ENCODE peak calls at places on chromosome X, in six cellular contexts. A, G, E, N, O and J are unnamed samples.

GRCh38 chrX:85381602-85382001 is 2.1 kb upstream of the POF1B start:
- DNase-seq in A (no peak), G (no peak), E (no peak), N (no peak), O (no peak), J (no peak)

GRCh38 chrX:38468758-38469157 is 92.6 kb upstream of the TSPAN7 start:
- DNase-seq in A (no peak), G (no peak), E (no peak), N (no peak), O (no peak), J (no peak)

GRCh38 chrX:44675364-44676024 is 132.8 kb upstream of the FUNDC1 start:
- DNase-seq in A (no peak), G (peak; percentile 57), E (peak; percentile 47), N (no peak), O (peak; percentile 83), J (no peak)

GRCh38 chrX:72247206-72247944 is 8.5 kb upstream of the ERCC6L start:
- DNase-seq in A (no peak), G (no peak), E (no peak), N (no peak), O (peak; percentile 18), J (no peak)

GRCh38 chrX:63743596-63743995 is 41.4 kb downstream of the ARHGEF9 start:
- DNase-seq in A (no peak), G (no peak), E (no peak), N (no peak), O (no peak), J (no peak)

GRCh38 chrX:11792461-11793421 is 34.7 kb downstream of the MSL3 start:
- DNase-seq in A (peak; percentile 74), G (no peak), E (no peak), N (peak; percentile 27), O (no peak), J (no peak)

GRCh38 chrX:94600077-94600476 is 926.1 kb downstream of the FAM133A start:
- DNase-seq in A (no peak), G (no peak), E (no peak), N (no peak), O (no peak), J (no peak)

GRCh38 chrX:121858867-121859647 is 811.6 kb downstream of the GLUD2 start:
- DNase-seq in A (no peak), G (no peak), E (no peak), N (no peak), O (no peak), J (no peak)

GRCh38 chrX:97860206-97860605 is 976.5 kb downstream of the RPA4 start:
- DNase-seq in A (no peak), G (peak; percentile 12), E (no peak), N (no peak), O (no peak), J (no peak)

GRCh38 chrX:19204623-19205022 is 82.4 kb upstream of the ADGRG2 start:
- DNase-seq in A (no peak), G (no peak), E (no peak), N (no peak), O (no peak), J (no peak)

GRCh38 chrX:24479924-24480722 is 15.0 kb downstream of the PDK3 start:
- DNase-seq in A (peak; percentile 67), G (no peak), E (no peak), N (peak; percentile 58), O (no peak), J (peak; percentile 83)

GRCh38 chrX:17412692-17413091 is 37.7 kb downstream of the NHS start:
- DNase-seq in A (no peak), G (peak; percentile 71), E (no peak), N (no peak), O (no peak), J (no peak)

GRCh38 chrX:42714981-42715688 is 62.8 kb downstream of the PPP1R2C start:
- DNase-seq in A (peak; percentile 46), G (no peak), E (peak; percentile 74), N (peak; percentile 11), O (no peak), J (no peak)

GRCh38 chrX:23784487-23785301 is 1.7 kb downstream of the SAT1 start:
- DNase-seq in A (no peak), G (peak; percentile 77), E (no peak), N (no peak), O (no peak), J (no peak)

GRCh38 chrX:103533428-103534216 is 14.3 kb upstream of the RAB40A start:
- DNase-seq in A (peak; percentile 64), G (no peak), E (peak; percentile 86), N (peak; percentile 69), O (peak; percentile 41), J (peak; percentile 81)

GRCh38 chrX:23364416-23364815 is 29.8 kb downstream of the PTCHD1 start:
- DNase-seq in A (no peak), G (no peak), E (no peak), N (no peak), O (no peak), J (no peak)

GRCh38 chrX:72621163-72621562 is 48.5 kb upstream of the HDAC8 start:
- DNase-seq in A (no peak), G (no peak), E (no peak), N (no peak), O (no peak), J (no peak)

GRCh38 chrX:74248889-74249288 is 55.1 kb upstream of the ZCCHC13 start:
- DNase-seq in A (no peak), G (no peak), E (no peak), N (no peak), O (no peak), J (no peak)

GRCh38 chrX:37796805-37797204 is 16.9 kb downstream of the CYBB start:
- DNase-seq in A (no peak), G (no peak), E (no peak), N (no peak), O (no peak), J (peak; percentile 75)